ENCODE peak calls at places on chromosomes 11 and 22, in five cellular contexts. D is endodermal cell, X is ovary, A is mammary epithelial cell, I is heart right ventricle. Q is an unnamed sample.
A peak's percentile ranks its signal among the peaks of the same experiment; 100 is the strongest.

GRCh38 chr11:100151944-100152343 is 535.1 kb upstream of the ARHGAP42 start:
- DNase-seq in X (no peak), D (no peak), A (peak; percentile 12), I (no peak), Q (no peak)

GRCh38 chr11:119195680-119196079 is 10.4 kb downstream of the NHERF4 start:
- DNase-seq in X (no peak), D (peak; percentile 97), I (no peak), A (peak; percentile 48), Q (no peak)

GRCh38 chr22:46062971-46063631 is 86.1 kb upstream of the WNT7B start:
- DNase-seq in A (peak; percentile 47), I (no peak), X (no peak), D (peak; percentile 26), Q (no peak)

GRCh38 chr11:86218125-86219081 is 26.1 kb upstream of the EED start:
- DNase-seq in X (peak; percentile 78), D (peak; percentile 91), A (peak; percentile 55), I (peak; percentile 77), Q (peak; percentile 61)

GRCh38 chr11:118374729-118375128 is 15.3 kb downstream of the UBE4A start:
- DNase-seq in A (no peak), I (no peak), X (no peak), D (no peak), Q (no peak)

GRCh38 chr11:8917157-8917820 is 6.3 kb downstream of the AKIP1 start:
- DNase-seq in X (peak; percentile 35), D (peak; percentile 70), A (peak; percentile 41), I (no peak), Q (no peak)

GRCh38 chr11:46326813-46327416 is 20.3 kb upstream of the DGKZ start:
- DNase-seq in X (no peak), A (no peak), I (no peak), D (no peak), Q (no peak)

GRCh38 chr11:73189723-73190556 is 28.1 kb upstream of the P2RY2 start:
- DNase-seq in X (no peak), A (no peak), D (no peak), I (no peak), Q (no peak)

DNA sequence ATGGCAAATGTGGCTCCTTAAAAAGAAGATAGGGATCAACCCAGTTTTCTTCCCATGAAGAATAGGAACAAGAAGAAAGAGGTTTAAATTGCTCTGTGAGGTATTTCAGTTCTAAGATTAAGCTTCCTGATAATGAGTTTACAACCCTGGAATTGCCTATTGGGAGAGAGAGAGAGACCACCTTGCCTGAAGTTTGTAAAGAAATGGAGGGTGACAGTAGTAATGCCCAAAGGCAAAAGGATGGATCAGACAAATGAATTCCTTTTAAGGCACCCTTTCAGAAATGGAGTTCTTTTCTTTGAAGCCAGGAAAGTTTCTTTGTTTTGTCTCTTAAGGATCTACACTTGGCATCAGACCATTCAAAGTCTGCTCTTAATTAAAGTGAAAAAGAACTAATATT is 74.3 kb downstream of the DDIAS start:
- DNase-seq in X (no peak), A (no peak), I (no peak), D (no peak), Q (no peak)
- H3K27ac ChIP-seq in X (no peak overlapping the region), A (no peak overlapping the region), I (no peak overlapping the region), D (no peak overlapping the region), Q (no peak overlapping the region)

GRCh38 chr22:38866024-38866398 is 6.0 kb downstream of the CBX6 start:
- DNase-seq in X (no peak), A (no peak), D (no peak), I (no peak), Q (no peak)
- H3K27ac ChIP-seq in X (no peak overlapping the region), A (no peak overlapping the region), D (no peak overlapping the region), I (peak overlapping the region; percentile 83), Q (no peak overlapping the region)

DNA sequence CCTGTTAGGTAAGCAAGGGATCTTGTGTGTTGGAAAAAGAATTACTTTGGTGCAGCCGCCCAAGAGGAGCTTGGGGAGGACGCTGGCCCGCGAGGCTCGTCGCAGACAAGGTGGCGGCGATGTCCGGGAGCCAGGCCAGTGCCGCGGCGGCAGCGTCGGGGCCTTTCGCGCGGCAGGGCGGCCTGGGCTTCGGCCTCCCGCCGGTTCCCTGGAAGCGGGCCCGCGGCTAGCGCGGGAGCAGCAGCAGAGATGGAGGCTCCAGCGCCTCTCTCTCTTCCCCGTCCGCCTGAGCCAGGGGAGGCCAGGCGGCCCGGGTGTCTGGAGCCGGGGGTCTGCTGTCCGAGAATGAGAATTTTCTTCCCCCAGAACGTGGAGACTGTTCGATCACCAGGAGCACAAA is 82.8 kb downstream of the GGT1 start:
- DNase-seq in A (no peak), I (peak; percentile 21), X (no peak), D (peak; percentile 70), Q (no peak)
- H3K27ac ChIP-seq in A (no peak overlapping the region), I (no peak overlapping the region), X (no peak overlapping the region), D (no peak overlapping the region), Q (no peak overlapping the region)

GRCh38 chr11:64766881-64767280 is 7.1 kb upstream of the PYGM start:
- DNase-seq in A (no peak), I (no peak), D (no peak), X (no peak), Q (no peak)
- H3K27ac ChIP-seq in A (no peak overlapping the region), I (peak overlapping the region; percentile 53), D (no peak overlapping the region), X (no peak overlapping the region), Q (peak overlapping the region; percentile 57)

GRCh38 chr11:12682288-12682687 is 8.1 kb downstream of the TEAD1 start:
- DNase-seq in A (no peak), X (no peak), D (no peak), I (no peak), Q (no peak)

GRCh38 chr11:12680246-12680939 is 6.2 kb downstream of the TEAD1 start:
- DNase-seq in D (peak; percentile 96), I (peak; percentile 82), X (peak; percentile 74), A (peak; percentile 90), Q (peak; percentile 21)

GRCh38 chr11:12680940-12681258 is 6.7 kb downstream of the TEAD1 start:
- DNase-seq in I (no peak), A (no peak), X (no peak), D (no peak), Q (no peak)

GRCh38 chr11:12682730-12683500 is 8.7 kb downstream of the TEAD1 start:
- DNase-seq in A (no peak), D (no peak), X (no peak), I (no peak), Q (no peak)

GRCh38 chr11:12681462-12681861 is 7.2 kb downstream of the TEAD1 start:
- DNase-seq in D (no peak), I (no peak), X (no peak), A (no peak), Q (no peak)
- H3K27ac ChIP-seq in D (peak overlapping the region; percentile 96), I (no peak overlapping the region), X (no peak overlapping the region), A (no peak overlapping the region), Q (no peak overlapping the region)

GRCh38 chr11:114088836-114089235 is 29.3 kb downstream of the ZBTB16 start:
- DNase-seq in A (no peak), X (no peak), D (no peak), I (no peak), Q (no peak)
- H3K27ac ChIP-seq in A (no peak overlapping the region), X (no peak overlapping the region), D (no peak overlapping the region), I (peak overlapping the region; percentile 28), Q (no peak overlapping the region)

GRCh38 chr11:112748713-112749481 is 212.3 kb upstream of the NCAM1 start:
- DNase-seq in X (no peak), D (no peak), I (no peak), A (no peak), Q (no peak)

GRCh38 chr11:112745958-112746357 is 215.3 kb upstream of the NCAM1 start:
- DNase-seq in I (no peak), A (no peak), D (no peak), X (no peak), Q (no peak)

GRCh38 chr11:112744041-112744440 is 217.2 kb upstream of the NCAM1 start:
- DNase-seq in I (no peak), X (no peak), A (no peak), D (no peak), Q (no peak)
- H3K27ac ChIP-seq in I (no peak overlapping the region), X (no peak overlapping the region), A (no peak overlapping the region), D (no peak overlapping the region), Q (no peak overlapping the region)

GRCh38 chr11:130651266-130651855 is 202.9 kb downstream of the ADAMTS15 start:
- DNase-seq in X (no peak), D (no peak), A (no peak), I (no peak), Q (no peak)

GRCh38 chr11:130648601-130649000 is 200.2 kb downstream of the ADAMTS15 start:
- DNase-seq in I (peak; percentile 51), A (no peak), D (peak; percentile 33), X (peak; percentile 59), Q (no peak)

GRCh38 chr11:130652671-130653335 is 204.4 kb downstream of the ADAMTS15 start:
- DNase-seq in X (peak; percentile 83), I (no peak), D (peak; percentile 17), A (no peak), Q (no peak)

GRCh38 chr11:130649749-130650275 is 201.4 kb downstream of the ADAMTS15 start:
- DNase-seq in D (no peak), X (no peak), A (no peak), I (no peak), Q (no peak)

DNA sequence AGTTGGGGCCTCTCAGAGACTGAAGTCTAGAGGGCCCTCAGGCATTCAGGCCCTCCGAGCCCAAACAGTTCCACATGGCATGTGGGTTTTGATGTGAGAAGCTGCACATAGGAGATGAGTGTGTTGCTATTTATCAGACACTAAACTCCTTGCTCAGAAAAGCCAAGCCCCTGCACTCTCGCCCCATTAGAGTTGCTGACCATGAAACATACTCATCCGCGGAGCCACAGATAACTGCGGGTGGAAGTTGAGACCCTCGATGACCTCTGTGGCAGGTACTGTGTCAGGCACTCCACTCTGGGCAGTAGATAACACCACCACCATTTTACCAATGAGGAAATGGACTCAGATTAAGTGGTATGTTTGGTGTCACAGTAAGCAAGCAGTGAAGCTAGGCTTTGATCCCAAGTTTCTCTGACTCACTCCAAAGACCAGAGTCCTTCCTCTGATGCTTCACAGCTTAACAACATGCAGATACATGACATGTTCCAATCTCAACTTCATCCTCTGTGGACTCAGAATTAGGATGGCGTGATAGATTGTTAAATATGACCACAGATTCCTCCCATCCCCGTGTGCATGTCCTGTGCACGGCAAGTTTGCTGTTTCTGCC is 202.1 kb downstream of the ADAMTS15 start:
- DNase-seq in I (no peak), A (no peak), X (no peak), D (no peak), Q (no peak)
- H3K27ac ChIP-seq in I (peak overlapping the region; percentile 75), A (no peak overlapping the region), X (no peak overlapping the region), D (no peak overlapping the region), Q (no peak overlapping the region)

GRCh38 chr22:29626497-29627195 is 23.2 kb downstream of the NF2 start:
- DNase-seq in I (no peak), D (no peak), A (peak; percentile 81), X (no peak), Q (no peak)
- H3K27ac ChIP-seq in I (no peak overlapping the region), D (no peak overlapping the region), A (peak overlapping the region; percentile 65), X (no peak overlapping the region), Q (no peak overlapping the region)

Q was measured in CD4-positive, alpha-beta memory T cell.